ENCODE peak calls at places on chromosomes 7 and 10, in four cellular contexts. Y is ovary, O is PC-3, E is transverse colon. L is an unnamed sample.

GRCh38 chr7:4964506-4964905 is 5.5 kb upstream of the MMD2 start:
- DNase-seq in E (no peak), Y (no peak), O (no peak), L (no peak)

GRCh38 chr7:883029-884021 is 7.0 kb downstream of the GET4 start:
- DNase-seq in O (no peak), E (no peak), Y (peak; percentile 41), L (no peak)

GRCh38 chr7:375491-375821 is 85.5 kb downstream of the FOXL3 start:
- DNase-seq in E (peak; percentile 5), Y (no peak), O (no peak), L (no peak)

GRCh38 chr10:97542169-97543024 is 30.2 kb upstream of the ANKRD2 start:
- DNase-seq in O (peak; percentile 95), E (peak; percentile 37), Y (peak; percentile 78), L (peak; percentile 89)

GRCh38 chr7:134327896-134328295 is 11.2 kb upstream of the SLC35B4 start:
- DNase-seq in O (peak; percentile 65), E (peak; percentile 45), Y (no peak), L (no peak)

GRCh38 chr7:53101026-53101425 is 65.6 kb downstream of the POM121L12 start:
- DNase-seq in E (no peak), O (peak; percentile 56), Y (no peak), L (no peak)

GRCh38 chr7:130845581-130846085 is 111.6 kb upstream of the KLF14 start:
- DNase-seq in E (no peak), Y (no peak), O (peak; percentile 89), L (no peak)

GRCh38 chr7:104275900-104276299 is 52.5 kb upstream of the LHFPL3 start:
- DNase-seq in Y (no peak), E (no peak), O (peak; percentile 41), L (no peak)

GRCh38 chr7:49520971-49521370 is 252.5 kb upstream of the VWC2 start:
- DNase-seq in O (no peak), Y (no peak), E (no peak), L (no peak)

GRCh38 chr7:80095545-80095944 is 39.1 kb upstream of the GNAI1 start:
- DNase-seq in E (no peak), O (peak; percentile 45), Y (no peak), L (no peak)

GRCh38 chr10:101014966-101015581 is 15.5 kb downstream of the LZTS2 start:
- DNase-seq in Y (no peak), E (no peak), O (peak; percentile 81), L (no peak)

GRCh38 chr10:18402766-18403346 is 248.5 kb downstream of the NSUN6 start:
- DNase-seq in Y (no peak), E (no peak), O (no peak), L (no peak)

GRCh38 chr7:4602905-4603842 is 78.9 kb upstream of the FOXK1 start:
- DNase-seq in Y (no peak), E (no peak), O (no peak), L (no peak)

GRCh38 chr7:106372121-106372520 is 87.3 kb upstream of the NAMPT start:
- DNase-seq in O (peak; percentile 7), E (no peak), Y (no peak), L (no peak)

GRCh38 chr10:77355844-77356243 is 281.8 kb downstream of the KCNMA1 start:
- DNase-seq in O (peak; percentile 100), Y (no peak), E (no peak), L (no peak)

GRCh38 chr7:128168667-128169210 is 72.3 kb upstream of the LEP start:
- DNase-seq in O (no peak), E (peak; percentile 15), Y (peak; percentile 30), L (no peak)

GRCh38 chr7:79820387-79820786 is 314.2 kb upstream of the GNAI1 start:
- DNase-seq in O (peak; percentile 38), E (peak; percentile 26), Y (peak; percentile 70), L (no peak)

GRCh38 chr10:18472977-18473376 is 178.4 kb downstream of the NSUN6 start:
- DNase-seq in O (peak; percentile 15), E (no peak), Y (no peak), L (no peak)

GRCh38 chr10:6840093-6840763 is 260.2 kb upstream of the PRKCQ start:
- DNase-seq in Y (no peak), E (no peak), O (no peak), L (no peak)

GRCh38 chr10:47063858-47064257 is 152.6 kb downstream of the PTPN20 start:
- DNase-seq in Y (no peak), O (no peak), E (no peak), L (no peak)

GRCh38 chr10:21995557-21995956 is 8.0 kb downstream of the DNAJC1 start:
- DNase-seq in E (no peak), Y (no peak), O (no peak), L (no peak)

GRCh38 chr7:12594122-12594897 is 23.8 kb downstream of the SCIN start:
- DNase-seq in E (no peak), Y (no peak), O (peak; percentile 18), L (no peak)

GRCh38 chr10:16742165-16742960 is 74.9 kb downstream of the RSU1 start:
- DNase-seq in E (no peak), O (no peak), Y (no peak), L (no peak)

GRCh38 chr10:34045571-34046190 is 711.2 kb upstream of the NRP1 start:
- DNase-seq in O (peak; percentile 62), E (no peak), Y (no peak), L (no peak)

GRCh38 chr7:121126801-121127534 is 138.5 kb downstream of the CPED1 start:
- DNase-seq in Y (no peak), O (peak; percentile 32), E (no peak), L (no peak)

GRCh38 chr10:127982601-127983000 is 75.7 kb downstream of the PTPRE start:
- DNase-seq in E (no peak), Y (no peak), O (no peak), L (no peak)

GRCh38 chr10:131818510-131819234 is 82.1 kb upstream of the PPP2R2D start:
- DNase-seq in E (no peak), O (no peak), Y (no peak), L (peak; percentile 46)

GRCh38 chr7:89623018-89623672 is 531.1 kb upstream of the STEAP1 start:
- DNase-seq in Y (no peak), E (no peak), O (peak; percentile 52), L (no peak)

GRCh38 chr10:127943336-127943910 is 36.5 kb downstream of the PTPRE start:
- DNase-seq in Y (no peak), E (no peak), O (no peak), L (peak; percentile 53)

GRCh38 chr7:41699532-41699931 is 3.4 kb downstream of the INHBA start:
- DNase-seq in E (no peak), Y (peak; percentile 43), O (no peak), L (no peak)

GRCh38 chr10:63383141-63383540 is 82.6 kb downstream of the JMJD1C start:
- DNase-seq in E (no peak), Y (no peak), O (no peak), L (no peak)

GRCh38 chr7:35576037-35576573 is 118.8 kb downstream of the HERPUD2 start:
- DNase-seq in E (no peak), Y (no peak), O (no peak), L (no peak)

GRCh38 chr10:2985729-2986232 is 81.6 kb upstream of the PFKP start:
- DNase-seq in Y (no peak), E (peak; percentile 75), O (peak; percentile 64), L (no peak)

GRCh38 chr7:91784469-91784868 is 96.0 kb downstream of the MTERF1 start:
- DNase-seq in Y (no peak), O (peak; percentile 83), E (no peak), L (no peak)

GRCh38 chr7:87187120-87187519 is 32.4 kb downstream of the TMEM243 start:
- DNase-seq in Y (no peak), O (no peak), E (no peak), L (no peak)

GRCh38 chr7:87188930-87189329 is 30.6 kb downstream of the TMEM243 start:
- DNase-seq in O (no peak), Y (no peak), E (no peak), L (no peak)

GRCh38 chr7:87193912-87194311 is 25.6 kb downstream of the TMEM243 start:
- DNase-seq in O (no peak), Y (no peak), E (no peak), L (no peak)

GRCh38 chr7:87192784-87193487 is 26.6 kb downstream of the TMEM243 start:
- DNase-seq in O (no peak), Y (no peak), E (no peak), L (no peak)

GRCh38 chr7:87190806-87191205 is 28.7 kb downstream of the TMEM243 start:
- DNase-seq in Y (no peak), E (no peak), O (no peak), L (no peak)
- H3K36me3 ChIP-seq in Y (no peaks in the 10 kb centered on the region), E (peaks cover 52% of the 10 kb centered on the region), O (peaks cover 75% of the 10 kb centered on the region), L (peaks cover 95% of the 10 kb centered on the region)

DNA sequence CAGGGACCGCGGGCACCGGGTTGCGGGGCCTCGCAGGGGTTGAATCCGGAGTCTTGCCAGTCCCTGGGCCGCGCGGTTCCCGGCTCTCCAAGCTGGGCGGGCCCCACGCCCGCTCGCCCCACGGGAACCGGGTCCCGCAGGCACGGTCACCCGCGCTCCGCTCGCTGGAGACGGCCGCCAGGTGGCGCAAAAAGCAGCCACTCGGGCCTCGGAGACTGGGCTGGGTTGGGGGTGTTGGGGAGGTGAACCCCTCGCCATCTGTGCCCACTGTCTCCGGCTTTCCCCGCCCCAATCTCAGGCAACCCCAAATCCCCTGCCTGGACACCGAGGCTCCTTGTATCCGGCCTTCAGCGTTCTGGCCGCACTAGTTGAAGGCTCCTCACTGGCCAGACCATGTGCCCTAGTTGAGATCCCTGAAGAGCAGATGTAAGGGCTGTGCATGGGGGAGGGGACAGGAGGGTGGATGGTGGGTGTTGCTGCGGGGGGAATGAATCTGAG is 1.5 kb upstream of the ACHE start:
- DNase-seq in E (peak; percentile 76), O (peak; percentile 37), Y (peak; percentile 58), L (no peak)
- TF ChIP-seq CTCF in E (peak; percentile 85), O (peak; percentile 83), Y (peak; percentile 73), L (peak; percentile 79)

GRCh38 chr10:69569144-69569934 is 3.9 kb downstream of the NEUROG3 start:
- DNase-seq in E (no peak), O (no peak), Y (no peak), L (no peak)
- H3K4me3 ChIP-seq in E (no peak overlapping the region), O (no peak overlapping the region), Y (no peak overlapping the region), L (no peak overlapping the region)

DNA sequence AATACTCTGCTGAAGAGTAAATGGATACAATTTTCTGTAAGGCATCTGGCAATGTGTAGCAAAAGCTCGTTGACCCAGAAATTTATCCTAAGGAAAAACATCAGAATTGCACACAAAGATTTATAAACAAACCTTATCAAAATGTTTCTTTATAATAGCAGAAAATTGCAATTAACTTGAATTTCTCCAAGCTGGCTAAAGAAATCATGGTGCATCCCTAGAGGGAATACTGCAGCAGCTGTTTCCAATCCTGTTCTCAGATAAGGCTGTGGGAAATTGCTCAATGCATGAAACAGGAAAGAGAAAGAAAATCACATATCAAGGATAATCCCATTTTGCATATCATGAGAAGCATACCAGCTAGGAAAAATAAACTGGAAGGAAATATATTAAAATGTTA is 18.7 kb downstream of the TACR2 start:
- DNase-seq in Y (no peak), E (no peak), O (no peak), L (no peak)
- H3K36me3 ChIP-seq in Y (no peaks in the 10 kb centered on the region), E (peaks cover 16% of the 10 kb centered on the region), O (peaks cover 58% of the 10 kb centered on the region), L (peaks cover 90% of the 10 kb centered on the region)

GRCh38 chr10:99536400-99537254 is 3.9 kb downstream of the NKX2-3 start:
- DNase-seq in O (no peak), Y (no peak), E (peak; percentile 28), L (no peak)
- TF ChIP-seq CTCF in O (no peak), Y (no peak), E (no peak), L (no peak)

L was measured in right atrium auricular region.